ENCODE peak calls at places on chromosome 12, in six cellular contexts. L is amniotic epithelial cell, M is SIG-M5, R is iPS DF 6.9, X is right atrium auricular region, Y is ovary. V is an unnamed sample.

GRCh38 chr12:85155791-85156190 is 119.6 kb downstream of the LRRIQ1 start:
- DNase-seq in L (peak), M (no peak), R (peak), X (no peak), Y (no peak), V (no peak)

GRCh38 chr12:114240288-114240687 is 165.7 kb downstream of the TBX5 start:
- DNase-seq in L (no peak), M (no peak), R (no peak), X (no peak), Y (no peak), V (no peak)

GRCh38 chr12:101277443-101277842 is 2.5 kb upstream of the UTP20 start:
- DNase-seq in L (peak), M (no peak), R (no peak), X (no peak), Y (no peak), V (no peak)

GRCh38 chr12:28824193-28824846 is 324.8 kb upstream of the FAR2 start:
- DNase-seq in L (no peak), M (no peak), R (no peak), X (no peak), Y (no peak), V (no peak)

GRCh38 chr12:49017764-49018281 is 753 bp downstream of the PRKAG1 start:
- DNase-seq in L (peak), M (no peak), R (no peak), X (no peak), Y (no peak), V (no peak)

GRCh38 chr12:45655186-45655585 is 74.3 kb upstream of the ARID2 start:
- DNase-seq in L (peak), M (no peak), R (no peak), X (no peak), Y (no peak), V (no peak)

GRCh38 chr12:92509156-92509758 is 193.5 kb upstream of the PLEKHG7 start:
- DNase-seq in L (no peak), M (no peak), R (no peak), X (no peak), Y (no peak), V (no peak)

GRCh38 chr12:51980051-51980808 is 26.5 kb upstream of the TAMALIN start:
- DNase-seq in L (peak), M (no peak), R (peak), X (no peak), Y (peak), V (peak)

GRCh38 chr12:106956048-106956935 is 585 bp downstream of the TMEM263 start:
- DNase-seq in L (peak), M (no peak), R (no peak), X (peak), Y (peak), V (peak)

GRCh38 chr12:40010899-40011774 is 94.7 kb downstream of the SLC2A13 start:
- DNase-seq in L (peak), M (peak), R (no peak), X (peak), Y (no peak), V (peak)

GRCh38 chr12:480831-481230 is 21.1 kb downstream of the B4GALNT3 start:
- DNase-seq in L (peak), M (no peak), R (no peak), X (peak), Y (peak), V (no peak)

V was measured in endothelial cell.